ENCODE peak calls at places on chromosomes 5 and 9, in nine cellular contexts. Y, U, T, R, F, H, A, I and O are unnamed samples.

GRCh38 chr5:84016090-84016489 is 295.4 kb upstream of the HAPLN1 start:
- DNase-seq in Y (no peak), U (no peak), T (peak), R (no peak), F (no peak), H (no peak), A (no peak), I (no peak), O (no peak)

GRCh38 chr9:91177081-91177480 is 184.6 kb downstream of the AUH start:
- DNase-seq in Y (no peak), U (no peak), T (peak), R (no peak), F (no peak), H (no peak), A (no peak), I (no peak), O (no peak)

GRCh38 chr5:42858031-42858643 is 46.4 kb upstream of the SELENOP start:
- DNase-seq in Y (no peak), U (no peak), T (peak), R (no peak), F (no peak), H (no peak), A (no peak), I (peak), O (no peak)

GRCh38 chr5:132456553-132457361 is 33.8 kb downstream of the IRF1 start:
- DNase-seq in Y (no peak), U (peak), T (peak), R (no peak), F (no peak), H (peak), A (no peak), I (peak), O (no peak)

GRCh38 chr5:93512799-93513198 is 68.2 kb downstream of the NR2F1-AS1 start:
- DNase-seq in Y (peak), U (no peak), T (peak), R (no peak), F (no peak), H (no peak), A (peak), I (peak), O (no peak)

GRCh38 chr5:40477856-40478546 is 201.7 kb upstream of the PTGER4 start:
- DNase-seq in Y (peak), U (no peak), T (peak), R (no peak), F (no peak), H (no peak), A (no peak), I (peak), O (no peak)

GRCh38 chr9:107638922-107639321 is 149.4 kb upstream of the KLF4 start:
- DNase-seq in Y (peak), U (no peak), T (peak), R (no peak), F (no peak), H (no peak), A (no peak), I (no peak), O (no peak)

GRCh38 chr5:95984287-95984938 is 22.8 kb upstream of the ELL2 start:
- DNase-seq in Y (no peak), U (no peak), T (peak), R (no peak), F (no peak), H (no peak), A (no peak), I (peak), O (no peak)

GRCh38 chr9:70478963-70479641 is 64.6 kb upstream of the KLF9 start:
- DNase-seq in Y (no peak), U (no peak), T (peak), R (no peak), F (no peak), H (no peak), A (no peak), I (peak), O (no peak)

GRCh38 chr5:124948062-124948753 is 201.8 kb upstream of the ZNF608 start:
- DNase-seq in Y (no peak), U (no peak), T (no peak), R (peak), F (no peak), H (no peak), A (no peak), I (no peak), O (no peak)

GRCh38 chr5:6868170-6868569 is 154.9 kb downstream of the TENT4A start:
- DNase-seq in Y (no peak), U (no peak), T (no peak), R (no peak), F (peak), H (peak), A (no peak), I (no peak), O (no peak)

GRCh38 chr9:115234094-115234493 is 116.1 kb upstream of the TNC start:
- DNase-seq in Y (peak), U (no peak), T (peak), R (no peak), F (no peak), H (no peak), A (peak), I (peak), O (no peak)

GRCh38 chr9:125919565-125919964 is 172.4 kb downstream of the PBX3 start:
- DNase-seq in Y (no peak), U (no peak), T (no peak), R (no peak), F (no peak), H (no peak), A (no peak), I (no peak), O (no peak)

GRCh38 chr5:96493189-96493790 is 60.2 kb upstream of the PCSK1 start:
- DNase-seq in Y (no peak), U (no peak), T (no peak), R (no peak), F (no peak), H (no peak), A (no peak), I (no peak), O (no peak)

GRCh38 chr5:93894471-93895354 is 153.3 kb upstream of the POU5F2 start:
- DNase-seq in Y (peak), U (no peak), T (peak), R (no peak), F (peak), H (no peak), A (no peak), I (peak), O (no peak)

GRCh38 chr5:108637110-108637509 is 110.6 kb upstream of the FER start:
- DNase-seq in Y (no peak), U (no peak), T (peak), R (no peak), F (no peak), H (no peak), A (no peak), I (peak), O (no peak)

GRCh38 chr9:124320062-124320973 is 62.6 kb downstream of the NEK6 start:
- DNase-seq in Y (peak), U (peak), T (peak), R (peak), F (peak), H (peak), A (peak), I (peak), O (peak)

GRCh38 chr5:175572922-175573321 is 84.9 kb upstream of the HRH2 start:
- DNase-seq in Y (peak), U (no peak), T (peak), R (no peak), F (no peak), H (no peak), A (peak), I (no peak), O (no peak)

GRCh38 chr9:107363511-107364182 is 80.6 kb downstream of the RAD23B start:
- DNase-seq in Y (no peak), U (no peak), T (no peak), R (no peak), F (peak), H (no peak), A (no peak), I (no peak), O (no peak)

GRCh38 chr5:34690301-34690700 is 34.2 kb downstream of the RAI14 start:
- DNase-seq in Y (no peak), U (no peak), T (no peak), R (no peak), F (no peak), H (no peak), A (no peak), I (no peak), O (no peak)

GRCh38 chr9:97830884-97831829 is 21.9 kb upstream of the FOXE1 start:
- DNase-seq in Y (no peak), U (no peak), T (no peak), R (no peak), F (no peak), H (peak), A (no peak), I (peak), O (no peak)

GRCh38 chr9:97831843-97832636 is 21.0 kb upstream of the FOXE1 start:
- DNase-seq in Y (no peak), U (no peak), T (no peak), R (no peak), F (no peak), H (no peak), A (no peak), I (no peak), O (no peak)
- TF ChIP-seq CTCF in Y (no peak), U (no peak), T (no peak), R (no peak), F (no peak), H (no peak), A (no peak), I (no peak), O (no peak)

GRCh38 chr5:128674837-128675446 is 136.9 kb upstream of the FBN2 start:
- DNase-seq in Y (peak), U (peak), T (peak), R (peak), F (peak), H (no peak), A (no peak), I (peak), O (no peak)
- TF ChIP-seq CTCF in Y (peak), U (peak), T (peak), R (peak), F (peak), H (no peak), A (peak), I (peak), O (peak)

DNA sequence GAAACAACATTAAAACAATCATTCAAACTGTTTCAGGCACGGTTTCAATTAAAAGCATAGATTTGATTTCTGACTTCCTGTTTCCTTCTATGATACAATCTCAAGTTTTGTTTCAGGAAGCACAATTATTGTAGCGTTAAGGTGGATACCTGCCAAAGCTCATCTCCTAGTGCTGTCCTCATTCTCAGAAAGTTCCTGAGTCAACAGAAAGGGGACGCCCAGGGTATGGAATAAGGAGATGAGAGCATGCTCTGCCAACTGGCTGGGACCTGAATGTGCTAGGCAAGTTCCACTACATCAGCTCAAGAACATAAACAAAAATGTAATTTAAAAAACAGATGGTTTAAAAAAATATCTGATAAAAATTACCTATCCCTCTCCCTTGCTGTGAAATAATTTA is 2.1 kb upstream of the TRIM14 start:
- DNase-seq in Y (no peak), U (no peak), T (no peak), R (no peak), F (no peak), H (no peak), A (no peak), I (peak), O (no peak)
- TF ChIP-seq CTCF in Y (no peak), U (no peak), T (no peak), R (no peak), F (no peak), H (no peak), A (no peak), I (peak), O (no peak)

GRCh38 chr9:137175345-137175961 is 3.6 kb upstream of the TMEM210 start:
- DNase-seq in Y (no peak), U (peak), T (peak), R (no peak), F (no peak), H (peak), A (no peak), I (no peak), O (no peak)
- TF ChIP-seq CTCF in Y (peak), U (peak), T (no peak), R (no peak), F (no peak), H (no peak), A (peak), I (no peak), O (peak)

DNA sequence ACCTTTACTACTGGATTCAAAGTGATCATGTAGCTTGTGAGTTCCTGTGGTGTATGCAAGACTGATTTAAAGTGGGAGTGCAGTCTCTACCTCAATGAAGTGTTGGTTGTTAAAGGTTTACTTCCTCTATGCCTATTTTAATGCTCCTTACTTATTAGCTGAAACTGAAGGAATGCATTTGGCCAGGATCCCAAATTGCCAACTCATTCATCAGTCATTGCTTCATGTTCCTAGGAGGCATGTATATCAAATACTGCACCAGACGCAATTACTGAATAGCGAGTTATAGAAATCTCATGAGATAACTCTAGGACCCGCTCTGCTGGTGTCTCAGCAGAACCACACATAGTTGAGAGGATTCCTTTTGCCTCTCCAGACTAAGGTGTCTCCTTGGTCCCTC is 143.0 kb upstream of the RPS23 start:
- DNase-seq in Y (peak), U (no peak), T (peak), R (no peak), F (no peak), H (no peak), A (peak), I (peak), O (no peak)
- TF ChIP-seq CTCF in Y (peak), U (no peak), T (peak), R (no peak), F (peak), H (no peak), A (peak), I (peak), O (no peak)

DNA sequence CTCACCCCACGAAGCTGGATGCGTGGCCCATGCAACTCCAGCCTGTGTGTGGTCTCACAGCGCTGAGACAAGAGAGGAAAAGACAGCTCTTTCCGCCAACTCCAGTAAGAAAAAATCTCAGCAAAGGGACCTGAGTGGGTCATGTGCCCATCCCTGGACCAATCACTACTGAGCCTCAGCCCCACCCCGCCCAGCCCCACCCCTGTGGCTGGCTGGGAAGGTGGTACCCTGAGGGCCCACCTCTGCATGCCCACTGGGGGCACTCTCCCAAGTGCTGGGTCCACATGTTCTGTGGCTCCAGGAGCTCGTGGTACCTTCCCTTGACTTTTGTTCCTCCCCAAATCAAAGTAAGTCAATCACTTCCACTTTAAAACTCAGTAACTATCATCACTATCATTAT is 105.1 kb upstream of the SMIM23 start:
- DNase-seq in Y (no peak), U (no peak), T (no peak), R (no peak), F (no peak), H (peak), A (no peak), I (no peak), O (no peak)
- TF ChIP-seq CTCF in Y (no peak), U (no peak), T (no peak), R (no peak), F (no peak), H (no peak), A (no peak), I (no peak), O (no peak)

DNA sequence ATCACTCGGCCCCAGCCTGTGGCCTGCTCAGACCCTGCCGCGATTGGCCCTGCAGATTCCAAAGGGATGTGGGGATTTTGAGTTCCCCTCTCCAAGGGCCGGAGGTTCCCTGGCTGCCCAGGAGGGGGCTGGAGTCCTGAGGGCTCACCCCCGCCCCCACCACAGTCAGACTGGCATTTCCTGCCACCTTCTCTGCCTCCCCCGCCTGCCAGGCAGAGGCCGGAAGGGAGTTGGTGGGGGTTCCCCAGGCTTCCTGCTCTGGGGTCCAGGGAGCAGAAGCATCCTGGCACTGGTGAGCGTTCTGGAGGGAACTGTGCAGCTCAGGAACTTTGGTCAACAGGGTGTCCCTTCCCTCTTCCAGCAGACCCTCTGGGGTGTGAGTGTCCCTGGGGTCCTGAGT is 70.6 kb downstream of the RXRA start:
- DNase-seq in Y (no peak), U (peak), T (no peak), R (peak), F (no peak), H (no peak), A (no peak), I (no peak), O (no peak)
- TF ChIP-seq CTCF in Y (peak), U (no peak), T (no peak), R (no peak), F (no peak), H (peak), A (no peak), I (no peak), O (no peak)

GRCh38 chr9:96417051-96417586 is 1.1 kb downstream of the ZNF367 start:
- DNase-seq in Y (peak), U (peak), T (peak), R (peak), F (peak), H (peak), A (peak), I (peak), O (peak)
- TF ChIP-seq CTCF in Y (peak), U (peak), T (no peak), R (no peak), F (no peak), H (no peak), A (no peak), I (no peak), O (no peak)